ENCODE peak calls at places on chromosomes 12 and 14, in eight cellular contexts. A is ACHN, Q is NCI-H446 treated with DMSO at 0.1 percent for 48 hours, H is cardiac fibroblast, E is IMR-90, O is activated T-cell treated with anti-CD3 and anti-CD28 coated beads for 48 hours, G is occipital lobe, X is dermis microvascular lymphatic vessel endothelial cell. M is an unnamed sample.

GRCh38 chr14:56422703-56423213 is 156.8 kb upstream of the TMEM260 start:
- DNase-seq in A (peak), Q (peak), H (peak), E (peak), O (no peak), G (peak), X (peak), M (peak)

GRCh38 chr14:68510201-68510600 is 282.7 kb downstream of the ZFP36L1 start:
- DNase-seq in A (no peak), Q (no peak), H (peak), E (peak), O (no peak), G (no peak), X (no peak), M (no peak)

GRCh38 chr12:126069549-126070165 is 1004.4 kb downstream of the AACS start:
- DNase-seq in A (peak), Q (no peak), H (peak), E (peak), O (peak), G (no peak), X (peak), M (peak)

GRCh38 chr14:102819176-102819628 is 42.0 kb downstream of the TRAF3 start:
- DNase-seq in A (no peak), Q (no peak), H (no peak), E (no peak), O (peak), G (no peak), X (no peak), M (peak)

GRCh38 chr14:38207342-38207741 is 362 bp upstream of the SSTR1 start:
- DNase-seq in A (no peak), Q (no peak), H (peak), E (no peak), O (no peak), G (no peak), X (peak), M (no peak)

GRCh38 chr12:124675881-124676688 is 108.7 kb upstream of the NCOR2 start:
- DNase-seq in A (peak), Q (no peak), H (peak), E (peak), O (no peak), G (peak), X (no peak), M (peak)

GRCh38 chr12:79508622-79509021 is 182.1 kb downstream of the PAWR start:
- DNase-seq in A (no peak), Q (no peak), H (no peak), E (no peak), O (no peak), G (no peak), X (no peak), M (no peak)

GRCh38 chr12:124655317-124656213 is 88.2 kb upstream of the NCOR2 start:
- DNase-seq in A (peak), Q (peak), H (peak), E (peak), O (no peak), G (peak), X (peak), M (no peak)

GRCh38 chr12:124411953-124412645 is 117.2 kb downstream of the RFLNA start:
- DNase-seq in A (no peak), Q (no peak), H (no peak), E (no peak), O (no peak), G (no peak), X (no peak), M (no peak)

GRCh38 chr12:110282343-110282860 is 1.4 kb downstream of the ATP2A2 start:
- DNase-seq in A (no peak), Q (no peak), H (no peak), E (no peak), O (no peak), G (no peak), X (no peak), M (no peak)

GRCh38 chr14:85601246-85601645 is 71.3 kb downstream of the FLRT2 start:
- DNase-seq in A (no peak), Q (no peak), H (no peak), E (no peak), O (no peak), G (no peak), X (no peak), M (no peak)

GRCh38 chr14:77674931-77675330 is 32.9 kb downstream of the ALKBH1 start:
- DNase-seq in A (no peak), Q (no peak), H (no peak), E (no peak), O (no peak), G (no peak), X (no peak), M (no peak)

GRCh38 chr14:97315790-97316189 is 518.6 kb downstream of the VRK1 start:
- DNase-seq in A (no peak), Q (no peak), H (no peak), E (no peak), O (no peak), G (no peak), X (no peak), M (no peak)

GRCh38 chr12:13097526-13097925 is 5.9 kb downstream of the GSG1 start:
- DNase-seq in A (peak), Q (no peak), H (peak), E (no peak), O (no peak), G (no peak), X (peak), M (no peak)

GRCh38 chr12:113236539-113237354 is 15.5 kb downstream of the TPCN1 start:
- DNase-seq in A (no peak), Q (no peak), H (peak), E (no peak), O (no peak), G (no peak), X (no peak), M (no peak)

GRCh38 chr14:26597136-26598080 is at the start of gene NOVA1:
- DNase-seq in A (peak), Q (peak), H (peak), E (no peak), O (no peak), G (peak), X (no peak), M (no peak)

GRCh38 chr12:117724545-117724944 is 244.2 kb downstream of the KSR2 start:
- DNase-seq in A (no peak), Q (no peak), H (no peak), E (no peak), O (no peak), G (no peak), X (no peak), M (no peak)

GRCh38 chr12:49585477-49586445 is 17.8 kb upstream of the MCRS1 start:
- DNase-seq in A (no peak), Q (no peak), H (no peak), E (no peak), O (no peak), G (no peak), X (no peak), M (no peak)

GRCh38 chr14:64946310-64947045 is 3.9 kb upstream of the GPX2 start:
- DNase-seq in A (no peak), Q (no peak), H (no peak), E (no peak), O (no peak), G (no peak), X (no peak), M (no peak)

GRCh38 chr12:5807538-5808219 is 137.4 kb downstream of the ANO2 start:
- DNase-seq in A (peak), Q (no peak), H (no peak), E (peak), O (no peak), G (no peak), X (no peak), M (no peak)

GRCh38 chr12:91123236-91123635 is 11.9 kb upstream of the LUM start:
- DNase-seq in A (no peak), Q (no peak), H (no peak), E (peak), O (no peak), G (no peak), X (no peak), M (no peak)

GRCh38 chr12:14185441-14186192 is 179.9 kb upstream of the ATF7IP start:
- DNase-seq in A (peak), Q (no peak), H (peak), E (peak), O (no peak), G (no peak), X (peak), M (peak)

GRCh38 chr12:62876938-62877548 is 57.9 kb downstream of the PPM1H start:
- DNase-seq in A (no peak), Q (no peak), H (peak), E (no peak), O (no peak), G (peak), X (no peak), M (no peak)

GRCh38 chr14:69943084-69943797 is 64.0 kb downstream of the SMOC1 start:
- DNase-seq in A (no peak), Q (no peak), H (no peak), E (peak), O (no peak), G (no peak), X (no peak), M (peak)

GRCh38 chr14:89013098-89013504 is 188.7 kb downstream of the TTC8 start:
- DNase-seq in A (peak), Q (peak), H (peak), E (peak), O (peak), G (no peak), X (peak), M (peak)

GRCh38 chr14:96648506-96649326 is 146.5 kb downstream of the PAPOLA start:
- DNase-seq in A (no peak), Q (no peak), H (no peak), E (no peak), O (no peak), G (no peak), X (no peak), M (no peak)

GRCh38 chr12:55816876-55817351 is 610 bp downstream of the SARNP start:
- DNase-seq in A (peak), Q (no peak), H (peak), E (peak), O (no peak), G (no peak), X (peak), M (no peak)

GRCh38 chr12:96892104-96892503 is 15.0 kb upstream of the NEDD1 start:
- DNase-seq in A (no peak), Q (no peak), H (no peak), E (no peak), O (no peak), G (no peak), X (no peak), M (no peak)

GRCh38 chr12:100142851-100143559 is at the start of gene BLTP3B:
- DNase-seq in A (peak), Q (peak), H (peak), E (peak), O (peak), G (peak), X (peak), M (peak)

GRCh38 chr12:119649202-119649808 is 18.6 kb upstream of the PRKAB1 start:
- DNase-seq in A (peak), Q (no peak), H (peak), E (no peak), O (no peak), G (no peak), X (peak), M (no peak)

GRCh38 chr14:50001999-50002925 is 109.4 kb downstream of the ARF6 start:
- DNase-seq in A (no peak), Q (no peak), H (no peak), E (no peak), O (peak), G (no peak), X (no peak), M (no peak)

GRCh38 chr14:68628605-68629310 is 164.1 kb downstream of the ZFP36L1 start:
- DNase-seq in A (no peak), Q (no peak), H (no peak), E (no peak), O (peak), G (no peak), X (no peak), M (peak)

GRCh38 chr12:18868673-18869072 is 130.8 kb downstream of the CAPZA3 start:
- DNase-seq in A (no peak), Q (no peak), H (peak), E (peak), O (no peak), G (no peak), X (no peak), M (no peak)

GRCh38 chr12:38137287-38137686 is 179.3 kb upstream of the ALG10B start:
- DNase-seq in A (no peak), Q (no peak), H (no peak), E (no peak), O (no peak), G (no peak), X (no peak), M (no peak)

GRCh38 chr12:56873382-56873781 is 60.8 kb downstream of the SDR9C7 start:
- DNase-seq in A (no peak), Q (no peak), H (peak), E (no peak), O (no peak), G (no peak), X (no peak), M (no peak)

GRCh38 chr14:24113379-24113800 is 1.2 kb upstream of the DCAF11 start:
- DNase-seq in A (no peak), Q (no peak), H (no peak), E (no peak), O (no peak), G (no peak), X (no peak), M (no peak)

GRCh38 chr12:127629066-127629820 is 637.7 kb upstream of the TMEM132C start:
- DNase-seq in A (no peak), Q (peak), H (no peak), E (peak), O (no peak), G (peak), X (no peak), M (no peak)

GRCh38 chr12:47205532-47206449 is 126.0 kb upstream of the AMIGO2 start:
- DNase-seq in A (no peak), Q (no peak), H (no peak), E (no peak), O (no peak), G (no peak), X (no peak), M (no peak)